ENCODE peak calls at places on chromosome 20, in five cellular contexts. T, S, A, U and E are unnamed samples.
A peak's percentile ranks its signal among the peaks of the same experiment; 100 is the strongest.

GRCh38 chr20:53216856-53217576 is 244.9 kb downstream of the TSHZ2 start:
- DNase-seq in T (peak; percentile 89), S (peak; percentile 82), A (peak; percentile 93), U (peak; percentile 91), E (peak; percentile 81)

GRCh38 chr20:48821261-48821910 is 6.4 kb downstream of the PREX1 start:
- DNase-seq in T (no peak), S (no peak), A (no peak), U (no peak), E (no peak)

GRCh38 chr20:19252670-19253120 is 40.3 kb downstream of the SLC24A3 start:
- DNase-seq in T (no peak), S (peak; percentile 61), A (no peak), U (no peak), E (no peak)

GRCh38 chr20:61649105-61649878 is 397.2 kb downstream of the CDH4 start:
- DNase-seq in T (no peak), S (no peak), A (peak; percentile 62), U (no peak), E (no peak)

GRCh38 chr20:36158160-36158741 is 3.7 kb downstream of the EPB41L1 start:
- DNase-seq in T (no peak), S (no peak), A (peak; percentile 1), U (no peak), E (no peak)

GRCh38 chr20:56428881-56429280 is 16.8 kb downstream of the CASS4 start:
- DNase-seq in T (no peak), S (no peak), A (no peak), U (no peak), E (no peak)

GRCh38 chr20:36268501-36269342 is 32.4 kb downstream of the AAR2 start:
- DNase-seq in T (no peak), S (no peak), A (no peak), U (no peak), E (no peak)

GRCh38 chr20:62068997-62069396 is 3.3 kb upstream of the TAF4 start:
- DNase-seq in T (no peak), S (no peak), A (no peak), U (peak; percentile 50), E (no peak)

GRCh38 chr20:54172532-54172855 is 1.3 kb downstream of the CYP24A1 start:
- DNase-seq in T (peak; percentile 44), S (no peak), A (no peak), U (no peak), E (no peak)

GRCh38 chr20:50704514-50704913 is 13.2 kb upstream of the RIPOR3 start:
- DNase-seq in T (no peak), S (no peak), A (no peak), U (peak; percentile 60), E (no peak)
- TF ChIP-seq CTCF in T (no peak), S (no peak), A (no peak), U (no peak), E (no peak)

GRCh38 chr20:59441860-59442810 is 141.7 kb downstream of the EDN3 start:
- DNase-seq in T (no peak), S (no peak), A (no peak), U (no peak), E (no peak)

GRCh38 chr20:59437601-59438031 is 137.2 kb downstream of the EDN3 start:
- DNase-seq in T (no peak), S (no peak), A (no peak), U (no peak), E (no peak)

GRCh38 chr20:59438201-59438600 is 137.8 kb downstream of the EDN3 start:
- DNase-seq in T (no peak), S (no peak), A (no peak), U (no peak), E (no peak)

GRCh38 chr20:59441306-59441705 is 140.9 kb downstream of the EDN3 start:
- DNase-seq in T (no peak), S (no peak), A (no peak), U (no peak), E (no peak)

DNA sequence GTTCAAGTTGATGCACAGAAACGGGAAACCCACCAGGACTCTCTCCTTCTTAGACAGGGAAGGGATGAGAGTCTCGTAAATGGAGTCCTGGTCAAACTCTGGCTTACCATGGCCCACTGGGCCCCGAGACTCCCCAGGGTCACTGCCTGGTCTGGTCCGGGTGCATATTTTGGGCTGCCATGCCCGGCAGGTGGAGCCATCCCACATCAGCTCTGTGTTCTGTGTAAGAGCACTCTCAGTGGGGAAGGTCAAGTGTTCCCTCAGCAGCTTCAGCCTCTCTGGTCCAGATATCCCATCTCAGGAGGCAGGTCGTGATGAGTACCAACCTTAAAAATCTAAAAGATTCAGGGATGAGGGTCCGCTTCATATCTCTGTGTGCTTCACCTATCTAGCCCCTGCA is 138.8 kb downstream of the EDN3 start:
- DNase-seq in T (no peak), S (no peak), A (no peak), U (no peak), E (no peak)
- TF ChIP-seq CTCF in T (no peak), S (no peak), A (no peak), U (peak; percentile 11), E (no peak)

GRCh38 chr20:37365760-37366638 is 20.1 kb downstream of the SRC start:
- DNase-seq in T (no peak), S (no peak), A (no peak), U (no peak), E (no peak)

GRCh38 chr20:37364013-37364926 is 18.3 kb downstream of the SRC start:
- DNase-seq in T (no peak), S (no peak), A (peak; percentile 41), U (no peak), E (no peak)

GRCh38 chr20:37363221-37364012 is 17.5 kb downstream of the SRC start:
- DNase-seq in T (no peak), S (no peak), A (peak; percentile 28), U (no peak), E (no peak)

GRCh38 chr20:37366749-37367148 is 20.8 kb downstream of the SRC start:
- DNase-seq in T (no peak), S (no peak), A (no peak), U (no peak), E (no peak)

GRCh38 chr20:37364927-37365272 is 19.0 kb downstream of the SRC start:
- DNase-seq in T (no peak), S (no peak), A (no peak), U (no peak), E (no peak)
- TF ChIP-seq CTCF in T (no peak), S (no peak), A (no peak), U (no peak), E (no peak)

GRCh38 chr20:15047100-15047499 is 709.7 kb upstream of the FLRT3 start:
- DNase-seq in T (no peak), S (no peak), A (no peak), U (no peak), E (no peak)
- TF ChIP-seq CTCF in T (no peak), S (no peak), A (no peak), U (no peak), E (no peak)

GRCh38 chr20:18195931-18196330 is 58.3 kb downstream of the KAT14 start:
- DNase-seq in T (no peak), S (no peak), A (no peak), U (no peak), E (no peak)

GRCh38 chr20:18191336-18191735 is 53.7 kb downstream of the KAT14 start:
- DNase-seq in T (no peak), S (peak; percentile 38), A (no peak), U (no peak), E (no peak)

GRCh38 chr20:18187020-18187419 is 49.4 kb downstream of the KAT14 start:
- DNase-seq in T (no peak), S (no peak), A (no peak), U (no peak), E (no peak)

GRCh38 chr20:18188446-18188845 is 50.8 kb downstream of the KAT14 start:
- DNase-seq in T (no peak), S (no peak), A (no peak), U (no peak), E (no peak)

DNA sequence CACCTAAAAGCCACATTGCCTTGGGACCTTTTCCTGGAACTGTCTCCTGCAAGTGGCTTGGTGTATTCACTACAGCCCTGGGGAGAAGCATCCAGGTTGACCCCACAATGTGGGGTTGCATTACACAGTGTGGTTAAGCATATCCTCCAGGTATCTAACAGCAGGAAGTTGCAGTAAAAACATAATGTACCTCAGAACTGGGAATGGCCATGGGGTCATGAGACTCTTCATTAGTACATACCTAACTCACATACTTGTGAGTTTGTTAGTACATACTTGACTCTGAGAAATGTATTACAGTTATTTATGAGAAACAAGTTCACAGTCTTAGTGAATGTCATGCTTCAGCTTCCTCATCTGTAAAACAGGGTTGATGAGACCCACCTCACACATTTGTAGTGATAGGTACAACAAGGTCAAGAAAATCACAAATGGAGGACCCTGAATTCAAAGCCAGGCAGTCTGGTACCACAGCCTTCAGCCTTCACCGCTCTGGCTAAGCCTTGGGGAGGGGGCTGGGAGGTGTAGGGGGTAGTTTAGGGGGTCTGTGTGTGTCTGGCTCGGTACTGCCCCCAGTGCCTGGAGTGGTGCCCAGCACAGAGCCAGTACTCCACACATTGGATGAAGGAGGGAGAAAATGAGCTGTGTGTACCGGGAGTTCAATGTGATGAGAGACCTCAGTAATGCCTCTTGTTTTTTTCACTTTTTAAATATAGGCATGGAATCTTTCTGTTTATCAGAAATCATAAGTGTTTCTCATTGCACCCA is 53.0 kb downstream of the KAT14 start:
- DNase-seq in T (no peak), S (no peak), A (no peak), U (peak; percentile 51), E (no peak)
- TF ChIP-seq CTCF in T (no peak), S (no peak), A (no peak), U (peak; percentile 40), E (no peak)

DNA sequence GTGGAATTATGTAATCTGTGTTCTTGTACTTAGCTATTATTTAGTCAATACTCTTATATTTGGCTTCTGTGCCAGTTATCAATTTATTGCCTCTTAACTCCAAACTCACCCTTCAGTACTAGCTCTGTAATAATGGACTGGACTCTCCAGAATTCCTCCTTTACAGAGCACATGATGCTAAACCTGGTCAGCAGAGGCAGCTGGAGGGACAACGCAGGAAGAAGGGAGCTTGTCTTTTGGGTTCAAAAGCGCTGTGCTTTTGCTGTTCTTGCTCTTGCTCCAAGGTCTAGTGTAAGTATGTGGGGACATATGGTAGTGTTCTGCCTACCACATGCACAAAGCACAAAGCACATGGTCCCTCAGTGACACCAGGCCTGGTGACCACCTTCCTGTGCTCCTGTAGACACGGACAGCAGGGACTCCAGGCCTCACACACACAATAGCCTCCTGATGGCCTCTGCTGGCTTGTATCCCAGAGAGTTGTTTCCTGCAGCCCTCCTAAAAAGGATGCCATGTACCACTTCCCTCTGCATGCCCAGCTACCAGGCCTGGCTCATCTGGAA is 46.1 kb downstream of the CHD6 start:
- DNase-seq in T (no peak), S (no peak), A (no peak), U (no peak), E (no peak)
- TF ChIP-seq CTCF in T (no peak), S (no peak), A (no peak), U (no peak), E (no peak)

GRCh38 chr20:37901667-37902503 is 1.0 kb upstream of the VSTM2L start:
- DNase-seq in T (peak; percentile 72), S (peak; percentile 63), A (no peak), U (peak; percentile 82), E (no peak)
- TF ChIP-seq CTCF in T (no peak), S (peak; percentile 43), A (peak; percentile 19), U (peak; percentile 69), E (peak; percentile 20)

GRCh38 chr20:63864545-63864977 is 509 bp upstream of the TPD52L2 start:
- DNase-seq in T (no peak), S (no peak), A (no peak), U (no peak), E (no peak)
- TF ChIP-seq CTCF in T (no peak), S (no peak), A (no peak), U (no peak), E (peak; percentile 5)